ENCODE peak calls at places on chromosomes 5 and 9, in six cellular contexts. P, E, X, O, F and K are unnamed samples.

GRCh38 chr5:16051246-16051645 is 128.3 kb downstream of the MARCHF11 start:
- DNase-seq in P (no peak), X (no peak), F (no peak), O (no peak), E (peak; percentile 75), K (no peak)

GRCh38 chr5:64165500-64166200 is at the start of gene RNF180:
- DNase-seq in O (peak; percentile 27), E (peak; percentile 26), P (peak; percentile 73), F (peak; percentile 43), X (peak; percentile 67), K (no peak)

GRCh38 chr5:175700991-175701390 is 43.1 kb downstream of the HRH2 start:
- DNase-seq in P (no peak), E (no peak), X (no peak), O (no peak), F (no peak), K (no peak)

GRCh38 chr5:113047234-113047633 is 70.6 kb downstream of the DCP2 start:
- DNase-seq in E (peak; percentile 62), P (no peak), O (peak; percentile 61), X (no peak), F (no peak), K (no peak)

GRCh38 chr9:129549684-129550083 is 71.2 kb downstream of the C9orf50 start:
- DNase-seq in P (no peak), X (no peak), O (peak; percentile 48), E (no peak), F (peak; percentile 21), K (no peak)

GRCh38 chr9:120513825-120514598 is 66.0 kb downstream of the CDK5RAP2 start:
- DNase-seq in E (peak; percentile 87), O (no peak), X (no peak), P (no peak), F (no peak), K (no peak)

GRCh38 chr9:76634356-76635054 is 129.7 kb upstream of the PCA3 start:
- DNase-seq in E (peak; percentile 80), O (peak; percentile 87), F (no peak), X (no peak), P (no peak), K (peak; percentile 43)

GRCh38 chr9:136662326-136662655 is 425 bp upstream of the EGFL7 start:
- DNase-seq in F (no peak), X (no peak), P (no peak), E (no peak), O (no peak), K (no peak)

GRCh38 chr9:101635473-101635872 is 40.7 kb upstream of the PPP3R2 start:
- DNase-seq in P (no peak), X (no peak), E (no peak), F (no peak), O (no peak), K (no peak)

GRCh38 chr5:147169399-147169798 is 65.4 kb upstream of the STK32A start:
- DNase-seq in E (peak; percentile 40), P (no peak), F (no peak), X (peak; percentile 27), O (peak; percentile 24), K (no peak)

GRCh38 chr5:56698463-56699381 is 116.6 kb upstream of the MAP3K1 start:
- DNase-seq in O (no peak), P (no peak), X (peak; percentile 19), E (no peak), F (no peak), K (no peak)

GRCh38 chr5:122177162-122177561 is 47.8 kb downstream of the ZNF474 start:
- DNase-seq in F (no peak), X (no peak), P (no peak), O (no peak), E (no peak), K (no peak)

GRCh38 chr9:136596630-136597031 is 50.8 kb upstream of the NOTCH1 start:
- DNase-seq in O (no peak), P (no peak), X (no peak), E (no peak), F (no peak), K (no peak)

GRCh38 chr5:172086312-172086975 is 80.0 kb upstream of the FBXW11 start:
- DNase-seq in O (no peak), P (no peak), F (no peak), X (no peak), E (no peak), K (no peak)

GRCh38 chr9:127463891-127464290 is 12.6 kb downstream of the LRSAM1 start:
- DNase-seq in X (no peak), O (peak; percentile 36), F (no peak), E (no peak), P (no peak), K (no peak)

GRCh38 chr5:58366461-58366860 is 93.4 kb downstream of the PLK2 start:
- DNase-seq in P (no peak), E (peak; percentile 25), X (no peak), F (no peak), O (peak; percentile 44), K (no peak)

GRCh38 chr5:170451764-170452365 is 52.0 kb upstream of the KCNIP1 start:
- DNase-seq in P (no peak), X (no peak), E (peak; percentile 66), O (peak; percentile 90), F (no peak), K (no peak)

GRCh38 chr9:30012622-30013021 is 2371.8 kb upstream of the ACO1 start:
- DNase-seq in E (no peak), O (no peak), P (no peak), F (no peak), X (no peak), K (no peak)

GRCh38 chr5:78549043-78549442 is 99.5 kb downstream of the LHFPL2 start:
- DNase-seq in O (peak; percentile 32), P (no peak), E (no peak), X (no peak), F (no peak), K (no peak)

GRCh38 chr9:128125575-128126354 is 1.8 kb downstream of the PTGES2 start:
- DNase-seq in E (no peak), X (no peak), O (no peak), F (no peak), P (no peak), K (no peak)

GRCh38 chr5:180589771-180590542 is 1.3 kb downstream of the SCGB3A1 start:
- DNase-seq in F (no peak), O (no peak), P (no peak), E (no peak), X (no peak), K (no peak)

GRCh38 chr5:14410068-14410941 is 171.3 kb upstream of the OTULINL start:
- DNase-seq in P (no peak), E (no peak), O (peak; percentile 47), F (no peak), X (no peak), K (no peak)

GRCh38 chr5:142748568-142749249 is 21.5 kb upstream of the ARHGAP26 start:
- DNase-seq in E (peak; percentile 67), O (peak; percentile 39), X (peak; percentile 40), P (no peak), F (peak; percentile 76), K (no peak)

GRCh38 chr9:121784706-121785426 is 133.4 kb downstream of the DAB2IP start:
- DNase-seq in F (no peak), O (no peak), E (no peak), X (no peak), P (no peak), K (no peak)
- TF ChIP-seq CTCF in F (no peak), O (no peak), E (no peak), X (no peak), P (no peak), K (no peak)

GRCh38 chr5:141388661-141389060 is 1.2 kb downstream of the PCDHGB4 start:
- DNase-seq in X (no peak), P (no peak), O (no peak), E (no peak), F (no peak), K (no peak)

GRCh38 chr5:141383345-141383744 is 803 bp downstream of the PCDHGA7 start:
- DNase-seq in E (no peak), F (no peak), X (no peak), O (no peak), P (no peak), K (no peak)

GRCh38 chr5:141384471-141385267 is 2.1 kb downstream of the PCDHGA7 start:
- DNase-seq in O (no peak), F (no peak), E (no peak), X (no peak), P (no peak), K (no peak)

DNA sequence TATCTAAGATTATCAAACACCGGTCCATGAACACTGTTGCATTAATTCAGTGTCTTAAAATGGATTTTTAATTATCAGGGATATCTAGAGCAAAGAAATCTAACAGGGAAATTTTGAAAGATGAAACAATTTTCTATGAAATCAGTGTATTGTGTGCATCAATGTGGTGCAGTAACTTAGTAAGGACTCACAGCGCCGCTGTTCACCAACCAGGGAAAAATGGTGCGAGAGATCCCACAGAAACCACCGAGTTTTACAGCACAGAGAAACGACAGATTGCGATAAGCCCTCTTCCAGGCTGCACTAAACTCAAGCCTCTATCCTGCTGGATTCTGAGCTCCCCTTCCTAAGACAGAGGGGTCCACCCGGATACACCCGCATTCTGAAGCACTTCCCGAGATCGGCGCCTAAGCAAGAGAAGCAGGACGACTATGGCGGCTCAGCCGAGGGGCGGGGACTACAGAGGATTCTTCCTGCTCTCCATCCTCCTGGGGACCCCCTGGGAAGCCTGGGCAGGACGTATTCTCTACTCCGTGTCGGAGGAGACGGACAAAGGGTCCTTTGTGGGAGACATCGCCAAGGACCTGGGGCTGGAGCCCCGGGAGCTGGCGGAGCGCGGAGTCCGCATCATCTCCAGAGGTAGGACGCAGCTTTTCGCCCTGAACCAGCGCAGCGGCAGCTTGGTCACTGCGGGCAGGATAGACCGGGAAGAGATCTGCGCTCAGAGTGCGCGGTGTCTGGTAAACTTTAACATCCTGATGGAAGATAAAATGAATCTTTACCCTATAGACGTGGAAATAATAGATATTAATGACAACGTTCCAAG is at the start of gene PCDHGA7:
- DNase-seq in O (peak; percentile 64), P (no peak), F (no peak), X (no peak), E (peak; percentile 12), K (no peak)
- TF ChIP-seq CTCF in O (peak; percentile 61), P (no peak), F (no peak), X (no peak), E (peak; percentile 29), K (peak; percentile 47)

GRCh38 chr5:127192836-127193341 is 97.7 kb upstream of the MEGF10 start:
- DNase-seq in E (no peak), X (no peak), F (no peak), P (no peak), O (peak; percentile 31), K (no peak)
- TF ChIP-seq CTCF in E (no peak), X (no peak), F (no peak), P (no peak), O (no peak), K (no peak)

GRCh38 chr5:40666657-40667056 is 13.1 kb upstream of the PTGER4 start:
- DNase-seq in E (peak; percentile 46), F (no peak), O (no peak), X (no peak), P (no peak), K (no peak)
- TF ChIP-seq CTCF in E (no peak), F (no peak), O (no peak), X (no peak), P (no peak), K (no peak)